ENCODE peak calls at places on chromosomes 16 and 17, in seven cellular contexts. P, S, H, G, Y, J and F are unnamed samples.

GRCh38 chr16:55324491-55325447 is 766 bp downstream of the IRX6 start:
- DNase-seq in P (no peak), S (peak), H (no peak), G (peak), Y (no peak), J (no peak), F (no peak)

GRCh38 chr17:16040710-16041251 is 41.2 kb downstream of the TTC19 start:
- DNase-seq in P (no peak), S (peak), H (peak), G (no peak), Y (no peak), J (no peak), F (peak)

GRCh38 chr17:40071720-40072480 is 9.1 kb downstream of the THRA start:
- DNase-seq in P (peak), S (no peak), H (peak), G (peak), Y (no peak), J (peak), F (peak)

GRCh38 chr17:50270430-50271172 is 3.7 kb upstream of the TMEM92 start:
- DNase-seq in P (no peak), S (peak), H (peak), G (no peak), Y (no peak), J (peak), F (no peak)

GRCh38 chr17:47720754-47721533 is 12.1 kb upstream of the TBX21 start:
- DNase-seq in P (no peak), S (no peak), H (no peak), G (no peak), Y (no peak), J (no peak), F (peak)

GRCh38 chr17:20997711-20998570 is 44.9 kb downstream of the USP22 start:
- DNase-seq in P (no peak), S (no peak), H (no peak), G (no peak), Y (no peak), J (no peak), F (no peak)

GRCh38 chr16:86016201-86016965 is 117.4 kb downstream of the IRF8 start:
- DNase-seq in P (no peak), S (peak), H (no peak), G (peak), Y (peak), J (peak), F (peak)

GRCh38 chr16:29996773-29997250 is 771 bp downstream of the INO80E start:
- DNase-seq in P (no peak), S (no peak), H (no peak), G (no peak), Y (no peak), J (no peak), F (no peak)

GRCh38 chr17:17196776-17197175 is 9.4 kb downstream of the PLD6 start:
- DNase-seq in P (no peak), S (peak), H (no peak), G (no peak), Y (no peak), J (no peak), F (no peak)

GRCh38 chr17:45575126-45575885 is 84.8 kb upstream of the PLEKHM1 start:
- DNase-seq in P (no peak), S (no peak), H (no peak), G (no peak), Y (no peak), J (no peak), F (no peak)

GRCh38 chr17:77096570-77097214 is 44.1 kb upstream of the SEC14L1 start:
- DNase-seq in P (no peak), S (peak), H (peak), G (no peak), Y (no peak), J (peak), F (no peak)

GRCh38 chr17:17191346-17191792 is 14.8 kb downstream of the PLD6 start:
- DNase-seq in P (peak), S (peak), H (no peak), G (peak), Y (no peak), J (no peak), F (no peak)

GRCh38 chr16:48503779-48504178 is 106.2 kb downstream of the N4BP1 start:
- DNase-seq in P (peak), S (peak), H (no peak), G (peak), Y (no peak), J (peak), F (no peak)

GRCh38 chr17:29243792-29244191 is 2.9 kb upstream of the CRYBA1 start:
- DNase-seq in P (no peak), S (peak), H (no peak), G (no peak), Y (no peak), J (no peak), F (peak)

GRCh38 chr16:2296662-2297505 is 29.0 kb upstream of the RNPS1 start:
- DNase-seq in P (no peak), S (peak), H (peak), G (peak), Y (no peak), J (no peak), F (no peak)

GRCh38 chr17:32323784-32324590 is 18.0 kb downstream of the C17orf75 start:
- DNase-seq in P (no peak), S (no peak), H (peak), G (no peak), Y (no peak), J (no peak), F (no peak)

GRCh38 chr17:81338301-81339179 is 43.4 kb upstream of the SLC38A10 start:
- DNase-seq in P (no peak), S (peak), H (no peak), G (no peak), Y (no peak), J (no peak), F (no peak)

GRCh38 chr17:56653877-56654276 is 60.4 kb downstream of the NOG start:
- DNase-seq in P (no peak), S (peak), H (no peak), G (no peak), Y (peak), J (no peak), F (peak)

GRCh38 chr16:17942067-17942466 is 394.5 kb downstream of the NPIPA8 start:
- DNase-seq in P (no peak), S (no peak), H (no peak), G (no peak), Y (no peak), J (no peak), F (no peak)

GRCh38 chr16:85607796-85608514 is 5.2 kb upstream of the GSE1 start:
- DNase-seq in P (no peak), S (no peak), H (no peak), G (no peak), Y (no peak), J (no peak), F (no peak)

GRCh38 chr17:60390881-60391418 is 983 bp downstream of the USP32 start:
- DNase-seq in P (no peak), S (peak), H (peak), G (peak), Y (peak), J (peak), F (no peak)

GRCh38 chr16:54503436-54503835 is 216.8 kb upstream of the IRX3 start:
- DNase-seq in P (no peak), S (no peak), H (no peak), G (no peak), Y (no peak), J (peak), F (no peak)

GRCh38 chr16:23423496-23424049 is 29.4 kb downstream of the COG7 start:
- DNase-seq in P (peak), S (peak), H (peak), G (peak), Y (no peak), J (peak), F (peak)

GRCh38 chr17:30366536-30366935 is 12.2 kb upstream of the CPD start:
- DNase-seq in P (no peak), S (no peak), H (no peak), G (no peak), Y (no peak), J (no peak), F (no peak)

GRCh38 chr16:593406-593805 is 3.5 kb downstream of the RAB40C start:
- DNase-seq in P (no peak), S (no peak), H (peak), G (no peak), Y (no peak), J (no peak), F (peak)

GRCh38 chr17:61770752-61771533 is 92.4 kb downstream of the BRIP1 start:
- DNase-seq in P (no peak), S (peak), H (no peak), G (no peak), Y (no peak), J (no peak), F (no peak)

GRCh38 chr17:42853968-42854790 is 3.2 kb downstream of the AOC3 start:
- DNase-seq in P (no peak), S (no peak), H (no peak), G (no peak), Y (no peak), J (no peak), F (no peak)

GRCh38 chr17:40448639-40449261 is 5.5 kb downstream of the IGFBP4 start:
- DNase-seq in P (no peak), S (peak), H (peak), G (no peak), Y (no peak), J (no peak), F (peak)

DNA sequence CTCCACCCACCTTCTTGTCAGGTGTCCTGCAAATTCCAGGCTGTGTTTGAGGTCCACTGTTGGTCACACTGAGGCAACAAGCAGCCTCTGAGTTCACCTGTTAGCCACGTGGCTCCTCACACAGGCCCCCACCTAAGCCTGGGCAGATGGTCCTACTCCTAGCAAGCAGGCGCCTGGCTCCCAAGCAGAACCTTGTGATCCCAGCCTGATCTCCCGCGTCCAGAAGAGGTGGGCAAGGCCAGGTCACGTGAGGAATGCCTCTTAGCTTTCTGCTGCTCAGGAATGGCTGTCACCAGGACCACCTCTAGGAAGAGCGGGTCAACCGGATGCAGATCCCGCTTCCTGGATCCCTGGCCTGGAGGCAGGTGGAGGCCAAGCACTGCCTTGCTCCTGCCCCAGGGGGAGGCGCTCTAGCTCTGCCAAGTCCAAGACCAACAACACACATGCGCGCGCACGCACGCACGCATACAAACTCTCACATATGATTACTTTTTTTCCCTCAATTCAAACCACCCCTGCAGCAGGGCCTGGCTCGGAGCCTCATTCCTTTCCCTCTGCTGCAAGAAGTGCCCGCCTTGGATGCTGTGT is 9.5 kb downstream of the CYB561 start:
- DNase-seq in P (no peak), S (peak), H (peak), G (no peak), Y (no peak), J (no peak), F (no peak)
- H3K4me3 ChIP-seq in P (no peak), S (no peak), H (no peak), G (no peak), Y (no peak), J (no peak), F (peak)

DNA sequence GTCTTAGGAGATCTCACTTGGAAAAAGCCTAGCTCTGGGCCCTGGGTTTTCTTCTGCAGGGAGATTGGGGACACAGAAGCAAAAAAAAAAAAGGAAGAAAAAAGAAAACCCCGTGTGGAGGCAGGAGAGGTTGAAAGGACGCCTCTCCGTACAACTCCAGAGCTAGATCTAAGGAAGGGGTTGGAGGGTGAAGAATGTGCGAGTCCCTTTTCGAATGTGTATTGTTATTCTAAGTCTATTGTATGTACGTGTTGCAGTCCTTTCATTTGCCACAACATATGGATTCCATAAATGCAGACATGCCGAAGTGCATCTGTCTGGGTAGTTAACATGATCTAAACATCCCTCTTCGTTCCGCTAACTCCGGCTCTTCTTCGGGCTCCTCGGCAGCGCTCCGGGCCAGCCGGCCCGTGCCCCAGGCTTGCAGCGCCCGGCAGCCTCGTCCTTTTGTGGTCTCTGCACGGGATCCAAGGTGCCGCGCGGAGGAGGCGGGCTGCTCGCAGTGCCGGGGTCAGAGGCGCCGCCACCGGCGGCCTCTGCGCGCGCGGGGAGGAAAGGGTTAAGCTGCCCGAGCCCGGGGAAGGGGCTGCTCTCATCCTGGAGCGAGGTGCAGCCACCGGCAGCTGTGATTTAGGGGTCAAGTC is 14.8 kb upstream of the ZFHX3 start:
- DNase-seq in P (no peak), S (no peak), H (no peak), G (no peak), Y (no peak), J (no peak), F (no peak)
- H3K4me3 ChIP-seq in P (peak), S (no peak), H (peak), G (peak), Y (no peak), J (no peak), F (no peak)

DNA sequence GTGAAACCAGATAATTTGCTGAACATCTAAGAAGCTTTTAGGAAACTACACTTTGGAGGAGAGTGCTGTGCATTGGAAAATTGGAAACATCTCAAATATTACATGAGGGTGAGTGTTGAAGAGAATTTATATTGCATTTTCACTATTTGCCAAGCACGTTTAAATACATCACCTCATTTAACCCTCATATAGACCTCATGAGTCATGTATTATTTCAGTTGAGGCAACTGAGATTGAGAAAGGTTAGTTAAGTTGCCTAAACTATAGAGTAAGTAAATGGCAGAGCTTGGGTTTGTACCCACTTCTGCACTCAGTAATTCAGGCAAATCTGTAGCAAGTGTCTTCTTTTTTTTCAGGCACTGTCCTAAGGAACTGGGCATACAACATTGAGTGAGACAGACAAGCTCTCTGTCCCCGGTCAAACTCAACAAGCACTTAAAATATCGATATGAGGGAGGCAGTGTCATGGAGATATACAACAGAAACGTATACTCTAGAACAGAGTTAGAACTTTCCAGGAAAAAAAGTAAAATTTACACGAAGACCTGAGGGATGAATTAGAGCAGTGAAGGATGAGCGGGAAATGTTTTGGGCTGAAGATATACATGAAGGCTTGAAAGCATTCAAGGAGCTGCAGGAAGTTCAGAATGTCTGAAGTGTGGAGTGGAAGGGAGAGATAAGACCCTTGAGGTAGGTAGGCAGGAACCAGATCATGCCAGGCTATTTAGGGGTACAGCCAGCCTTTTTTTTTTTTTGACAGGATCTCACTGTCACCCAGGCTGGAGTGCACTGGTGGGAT is 3.5 kb upstream of the NLK start:
- DNase-seq in P (no peak), S (peak), H (no peak), G (no peak), Y (no peak), J (no peak), F (no peak)
- H3K4me3 ChIP-seq in P (no peak), S (no peak), H (no peak), G (no peak), Y (no peak), J (no peak), F (no peak)

DNA sequence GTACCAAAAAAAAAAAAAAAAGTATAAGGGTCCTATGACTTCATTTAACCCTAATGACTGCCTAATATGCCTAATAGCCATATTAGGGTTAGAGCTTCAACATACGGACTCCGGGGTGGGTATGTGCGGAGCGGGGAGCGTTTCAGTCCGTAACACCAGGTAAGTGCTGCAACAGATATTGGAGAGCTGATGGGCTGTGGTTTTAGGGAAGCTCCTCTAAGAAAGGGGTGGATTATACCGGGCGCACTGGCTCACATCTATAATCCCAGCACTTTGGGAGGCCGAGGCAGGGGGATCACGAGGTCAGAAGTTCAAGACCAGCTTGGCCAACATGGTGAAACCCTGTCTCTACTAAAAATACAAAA is 1.9 kb upstream of the ZC3H7A start:
- DNase-seq in P (no peak), S (no peak), H (no peak), G (no peak), Y (no peak), J (no peak), F (no peak)
- H3K4me3 ChIP-seq in P (peak), S (peak), H (peak), G (no peak), Y (peak), J (no peak), F (no peak)

GRCh38 chr16:87391324-87391949 is 699 bp upstream of the MAP1LC3B start:
- DNase-seq in P (peak), S (peak), H (peak), G (peak), Y (peak), J (peak), F (no peak)
- H3K4me3 ChIP-seq in P (peak), S (peak), H (peak), G (peak), Y (peak), J (peak), F (peak)

GRCh38 chr17:4900231-4901107 is 1.1 kb downstream of the C17orf107 start:
- DNase-seq in P (no peak), S (no peak), H (peak), G (no peak), Y (peak), J (no peak), F (no peak)
- H3K4me3 ChIP-seq in P (peak), S (no peak), H (peak), G (no peak), Y (peak), J (peak), F (peak)

GRCh38 chr16:28063611-28064061 is at the start of gene GSG1L:
- DNase-seq in P (no peak), S (no peak), H (no peak), G (no peak), Y (no peak), J (no peak), F (no peak)

GRCh38 chr16:28062261-28063046 is 1.1 kb downstream of the GSG1L start:
- DNase-seq in P (no peak), S (no peak), H (no peak), G (no peak), Y (no peak), J (no peak), F (no peak)

GRCh38 chr16:28063047-28063521 is 430 bp downstream of the GSG1L start:
- DNase-seq in P (no peak), S (no peak), H (no peak), G (no peak), Y (no peak), J (no peak), F (no peak)

GRCh38 chr16:28064706-28065249 is 1.3 kb upstream of the GSG1L start:
- DNase-seq in P (no peak), S (no peak), H (no peak), G (no peak), Y (no peak), J (no peak), F (no peak)

GRCh38 chr16:28064150-28064549 is 636 bp upstream of the GSG1L start:
- DNase-seq in P (no peak), S (no peak), H (no peak), G (no peak), Y (no peak), J (no peak), F (no peak)
- H3K4me3 ChIP-seq in P (no peak), S (no peak), H (no peak), G (no peak), Y (no peak), J (no peak), F (no peak)